ENCODE peak calls at places on chromosomes 16 and 17, in seven cellular contexts. K, M, L, R, J, E and V are unnamed samples.

GRCh38 chr17:72332367-72332766 is 211.5 kb downstream of the SOX9 start:
- DNase-seq in J (peak; percentile 28), R (no peak), L (no peak), M (no peak), E (no peak), K (no peak), V (no peak)

GRCh38 chr16:2156025-2156848 is 655 bp downstream of the TRAF7 start:
- DNase-seq in M (peak; percentile 68), J (no peak), R (peak; percentile 63), K (no peak), E (peak; percentile 51), L (no peak), V (no peak)

GRCh38 chr16:66588981-66589713 is 9.9 kb downstream of the CMTM2 start:
- DNase-seq in R (peak; percentile 78), K (no peak), J (no peak), L (no peak), M (no peak), E (peak; percentile 35), V (peak; percentile 63)

GRCh38 chr16:66549284-66550131 is at the start of gene TK2:
- DNase-seq in R (peak; percentile 88), L (peak; percentile 61), E (peak; percentile 67), M (peak; percentile 86), J (no peak), K (peak; percentile 89), V (peak; percentile 61)

GRCh38 chr16:10880609-10881452 is 3.8 kb downstream of the CIITA start:
- DNase-seq in K (no peak), M (no peak), E (no peak), J (no peak), L (no peak), R (no peak), V (no peak)

GRCh38 chr17:13031718-13032350 is 14.0 kb upstream of the ELAC2 start:
- DNase-seq in M (no peak), R (peak; percentile 69), E (peak; percentile 43), L (peak; percentile 46), J (no peak), K (no peak), V (peak; percentile 22)

GRCh38 chr16:11161974-11162373 is 94.0 kb downstream of the SOCS1 start:
- DNase-seq in J (no peak), L (no peak), K (no peak), M (no peak), R (no peak), E (no peak), V (no peak)

GRCh38 chr17:59652119-59652518 is 32.4 kb downstream of the CLTC start:
- DNase-seq in K (no peak), J (no peak), M (no peak), R (no peak), E (no peak), L (no peak), V (no peak)

GRCh38 chr16:53078765-53079484 is 24.1 kb downstream of the CHD9 start:
- DNase-seq in R (no peak), L (no peak), J (no peak), K (no peak), M (no peak), E (no peak), V (no peak)

GRCh38 chr17:17151055-17151454 is 55.1 kb downstream of the PLD6 start:
- DNase-seq in K (no peak), E (peak; percentile 88), J (no peak), R (no peak), M (no peak), L (no peak), V (no peak)

GRCh38 chr17:64074704-64075484 is 54.5 kb upstream of the ICAM2 start:
- DNase-seq in R (peak; percentile 34), L (no peak), M (no peak), K (no peak), E (no peak), J (no peak), V (no peak)

GRCh38 chr16:14278749-14279148 is 207.6 kb downstream of the MRTFB start:
- DNase-seq in R (no peak), L (no peak), M (no peak), E (no peak), J (no peak), K (no peak), V (no peak)

GRCh38 chr16:53893731-53894435 is 189.9 kb downstream of the FTO start:
- DNase-seq in K (no peak), L (peak; percentile 19), J (no peak), M (no peak), R (no peak), E (no peak), V (no peak)

GRCh38 chr16:23149267-23149992 is at the start of gene USP31:
- DNase-seq in L (peak; percentile 93), E (peak; percentile 81), K (peak; percentile 98), M (peak; percentile 96), J (peak; percentile 78), R (peak; percentile 96), V (peak; percentile 78)

GRCh38 chr17:42424991-42425610 is 2.0 kb upstream of the CAVIN1 start:
- DNase-seq in R (no peak), L (no peak), E (no peak), J (no peak), M (no peak), K (no peak), V (no peak)

GRCh38 chr16:22681881-22682291 is 132.1 kb upstream of the HS3ST2 start:
- DNase-seq in E (no peak), R (no peak), K (no peak), L (no peak), M (no peak), J (no peak), V (no peak)

GRCh38 chr17:2102931-2103398 is 48.1 kb downstream of the HIC1 start:
- DNase-seq in M (no peak), L (no peak), R (no peak), E (peak; percentile 53), J (no peak), K (no peak), V (no peak)
- TF ChIP-seq POLR2A in M (no peak), L (no peak), R (no peak), E (no peak), J (no peak), K (no peak), V (no peak)

DNA sequence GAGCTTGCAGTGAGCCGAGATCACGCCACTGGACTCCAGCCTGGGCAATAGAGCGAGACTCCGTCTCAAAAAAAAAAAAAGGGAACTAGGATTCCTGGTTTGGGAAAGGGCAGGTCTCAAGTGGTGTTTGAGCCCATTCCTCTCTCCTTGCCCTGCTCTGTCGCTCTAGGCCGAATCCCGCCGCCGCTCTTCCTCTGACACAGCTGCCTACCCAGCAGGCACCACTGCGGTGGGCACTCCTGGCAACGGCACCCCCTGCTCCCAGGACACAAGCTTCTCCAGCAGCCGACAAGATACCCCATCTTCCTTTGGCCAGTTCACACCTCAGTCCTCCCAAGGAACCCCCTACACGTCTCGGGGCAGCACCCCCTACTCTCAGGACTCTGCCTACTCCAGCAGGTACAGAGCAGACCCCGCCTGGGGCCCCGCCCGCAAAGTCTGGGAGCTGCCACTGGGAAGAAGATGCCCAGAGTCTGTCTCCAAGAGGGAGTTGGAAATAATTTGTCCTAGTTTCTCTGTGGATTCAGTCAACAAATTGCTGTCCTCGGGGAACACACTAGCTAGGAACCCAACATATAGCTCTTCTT is 6.5 kb downstream of the SETD1A start:
- DNase-seq in M (no peak), L (no peak), R (no peak), K (no peak), J (no peak), E (no peak), V (no peak)
- TF ChIP-seq POLR2A in M (no peak), L (no peak), R (no peak), K (no peak), J (no peak), E (no peak), V (no peak)

DNA sequence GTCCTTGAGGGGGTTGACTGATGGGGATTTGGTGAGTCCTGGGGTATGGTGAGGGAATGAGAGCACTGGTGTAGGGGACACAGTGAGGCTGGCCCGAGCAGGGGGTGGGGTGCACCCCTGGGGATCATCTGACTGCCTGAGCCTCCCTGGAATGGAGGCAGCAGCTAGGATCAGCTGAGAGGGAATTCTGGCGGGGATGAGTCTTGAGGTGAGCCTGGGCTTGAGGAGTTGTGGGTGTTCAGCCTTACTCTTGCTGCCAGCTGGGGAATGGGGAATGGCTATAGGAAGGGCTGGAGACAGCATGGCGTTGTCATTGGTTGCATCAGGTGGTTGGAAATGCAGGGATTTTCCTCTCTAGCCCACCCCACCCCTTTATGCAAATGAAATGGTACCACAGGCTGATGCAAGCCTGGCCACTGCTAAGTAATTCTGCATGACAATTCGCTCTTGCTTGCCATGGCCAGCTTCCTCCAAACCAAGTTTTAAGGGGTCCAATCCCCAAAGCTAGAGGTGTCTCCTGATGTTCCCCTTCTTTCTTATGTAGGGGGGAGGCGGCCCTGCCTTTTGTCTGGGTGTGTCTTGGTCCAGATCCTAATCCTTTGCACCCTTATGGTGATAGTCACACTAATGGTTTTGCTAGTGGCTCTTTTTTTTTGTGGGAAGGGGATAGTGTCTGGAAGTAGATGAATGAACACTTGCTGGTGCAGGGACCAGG is 7.5 kb downstream of the NFE2L1 start:
- DNase-seq in L (no peak), J (peak; percentile 38), K (no peak), E (no peak), M (peak; percentile 25), R (peak; percentile 35), V (no peak)
- TF ChIP-seq POLR2A in L (no peak), J (peak; percentile 59), K (no peak), E (no peak), M (no peak), R (no peak), V (no peak)

GRCh38 chr17:7241047-7241733 is 1.1 kb downstream of the GABARAP start:
- DNase-seq in K (no peak), M (no peak), L (no peak), R (no peak), E (no peak), J (no peak), V (no peak)

GRCh38 chr17:7237761-7238417 is 1.4 kb downstream of the PHF23 start:
- DNase-seq in E (no peak), R (peak; percentile 81), J (no peak), L (peak; percentile 79), M (peak; percentile 92), K (peak; percentile 90), V (peak; percentile 80)

GRCh38 chr17:7240375-7240774 is 1.1 kb upstream of the PHF23 start:
- DNase-seq in E (no peak), L (no peak), M (no peak), K (no peak), R (no peak), J (no peak), V (no peak)

GRCh38 chr17:7238418-7239090 is 703 bp downstream of the PHF23 start:
- DNase-seq in L (no peak), M (peak; percentile 71), J (no peak), E (no peak), K (no peak), R (peak; percentile 67), V (no peak)

DNA sequence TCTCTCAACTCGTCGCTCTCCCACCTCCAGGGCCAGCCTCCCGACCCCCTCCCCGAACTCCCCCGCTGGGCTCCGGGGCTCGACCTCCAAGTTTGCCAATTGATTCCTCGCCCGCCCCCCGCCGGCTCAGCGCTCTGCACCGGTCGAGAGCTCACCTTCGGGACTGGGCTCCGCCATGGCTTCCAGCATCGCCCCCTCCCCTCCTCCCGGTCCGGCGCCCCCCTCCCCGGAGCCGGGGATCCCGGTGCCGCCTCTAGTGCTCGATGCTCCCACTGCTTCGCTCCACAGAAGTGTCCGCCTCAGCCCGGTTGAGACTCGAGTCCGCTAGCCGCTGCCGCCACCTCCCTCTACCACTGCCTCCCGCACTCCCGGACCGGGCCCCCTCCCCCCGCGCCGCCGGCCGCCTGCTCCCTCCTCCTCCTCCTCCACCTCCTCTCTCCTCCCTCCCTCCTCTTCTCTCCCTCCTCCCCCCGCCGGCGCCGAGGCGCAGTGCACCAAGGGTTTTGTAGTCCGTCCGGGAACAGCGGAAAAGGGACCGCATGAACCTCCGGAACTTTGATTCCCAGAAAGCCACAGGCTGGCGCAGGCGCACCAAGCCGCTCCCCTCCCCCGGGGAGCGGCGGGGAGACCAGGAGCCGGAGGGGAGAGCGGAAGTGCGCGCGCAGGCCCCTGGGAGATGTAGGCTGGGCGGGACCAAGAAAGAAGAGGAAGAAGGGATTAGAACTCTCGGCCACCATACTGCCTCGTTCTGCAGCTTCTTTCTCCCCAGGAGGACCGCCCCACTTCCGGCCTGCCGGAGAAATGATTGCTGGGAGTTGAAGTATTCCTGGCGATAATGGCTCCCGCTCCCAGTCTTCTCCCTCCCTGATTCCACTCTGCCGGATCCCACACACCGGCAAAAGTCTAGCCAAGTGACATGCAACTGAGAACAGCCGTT is at the start of gene PHF23:
- DNase-seq in M (peak; percentile 99), K (peak; percentile 99), E (peak; percentile 96), J (peak; percentile 97), L (peak; percentile 99), R (peak; percentile 97), V (peak; percentile 97)
- TF ChIP-seq POLR2A in M (peak; percentile 67), K (no peak), E (peak; percentile 76), J (peak; percentile 70), L (peak; percentile 80), R (no peak), V (peak; percentile 54)